ENCODE peak calls at places on chromosomes 12 and 14, in five cellular contexts. Q, U, V, D and M are unnamed samples.
A peak's percentile ranks its signal among the peaks of the same experiment; 100 is the strongest.

GRCh38 chr14:88463318-88463717 is 77.9 kb downstream of the SPATA7 start:
- DNase-seq in Q (peak; percentile 64), U (peak; percentile 22), V (peak; percentile 12), D (no peak), M (peak; percentile 32)

GRCh38 chr14:52596320-52596719 is 43.7 kb downstream of the GPR137C start:
- DNase-seq in Q (no peak), U (no peak), V (no peak), D (no peak), M (no peak)

GRCh38 chr12:123526542-123527080 is 6.9 kb downstream of the RILPL1 start:
- DNase-seq in Q (no peak), U (no peak), V (no peak), D (no peak), M (no peak)

GRCh38 chr12:7101694-7102131 is 7.3 kb downstream of the C1RL start:
- DNase-seq in Q (no peak), U (no peak), V (no peak), D (no peak), M (peak; percentile 77)

GRCh38 chr12:116525418-116526001 is 33.7 kb upstream of the MAP1LC3B2 start:
- DNase-seq in Q (peak; percentile 97), U (no peak), V (peak; percentile 80), D (peak; percentile 79), M (peak; percentile 95)

GRCh38 chr14:63192085-63192484 is 12.2 kb upstream of the RHOJ start:
- DNase-seq in Q (no peak), U (no peak), V (no peak), D (no peak), M (peak; percentile 8)

GRCh38 chr14:90140298-90140955 is 78.6 kb downstream of the KCNK13 start:
- DNase-seq in Q (peak; percentile 59), U (no peak), V (no peak), D (no peak), M (peak; percentile 3)

GRCh38 chr12:58530421-58531067 is 389.8 kb downstream of the LRIG3 start:
- DNase-seq in Q (peak; percentile 64), U (no peak), V (no peak), D (no peak), M (peak; percentile 89)

DNA sequence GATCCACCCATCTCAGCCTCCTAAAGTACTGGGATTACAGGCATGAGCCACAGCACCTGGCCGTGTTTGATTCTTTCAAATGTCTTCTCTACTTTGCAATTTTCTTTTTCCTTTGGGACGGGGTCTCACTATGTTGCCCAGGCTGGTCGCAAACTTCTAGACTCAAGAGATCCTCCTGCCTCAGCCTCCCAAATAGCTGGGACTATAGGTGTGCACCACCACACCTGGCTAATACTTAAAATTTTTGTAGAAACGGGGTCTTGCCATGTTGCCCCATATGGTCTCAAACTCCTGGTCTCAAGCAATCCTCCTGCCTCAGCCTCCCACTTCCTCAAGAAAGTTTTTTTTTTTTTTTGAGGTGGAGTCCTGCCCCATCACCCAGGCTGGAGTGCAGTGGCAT is 1.7 kb downstream of the GATC start:
- DNase-seq in Q (no peak), U (no peak), V (no peak), D (no peak), M (no peak)
- H3K4me3 ChIP-seq in Q (peak overlapping the region; percentile 77), U (peak overlapping the region; percentile 96), V (peak overlapping the region; percentile 95), D (no peak overlapping the region), M (no peak overlapping the region)

GRCh38 chr12:108635201-108635996 is 1.7 kb upstream of the SELPLG start:
- DNase-seq in Q (no peak), U (peak; percentile 98), V (no peak), D (no peak), M (no peak)
- TF ChIP-seq CTCF in Q (no peak), U (no peak), V (no peak), D (no peak), M (no peak)

DNA sequence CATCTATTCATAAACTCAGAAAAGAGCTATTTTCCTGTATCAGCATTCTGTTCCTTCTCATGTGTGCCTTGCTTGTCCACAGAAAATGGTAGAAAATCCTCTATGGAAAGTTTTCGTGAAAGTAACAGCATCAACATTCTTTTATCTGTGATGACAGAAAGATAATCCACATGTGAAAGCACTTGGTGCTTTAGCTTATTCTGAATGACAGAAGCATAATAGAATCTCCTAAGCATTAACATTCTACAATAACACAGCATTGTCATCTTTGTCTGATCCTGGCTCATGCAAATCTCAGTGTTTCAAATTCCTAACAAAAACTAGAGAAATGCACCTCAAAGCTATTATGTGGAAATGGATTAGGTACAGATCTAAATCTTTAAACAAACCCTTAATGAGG is 431.8 kb downstream of the ADAMTS20 start:
- DNase-seq in Q (no peak), U (no peak), V (no peak), D (no peak), M (no peak)
- H3K4me3 ChIP-seq in Q (no peak overlapping the region), U (no peak overlapping the region), V (no peak overlapping the region), D (no peak overlapping the region), M (no peak overlapping the region)

GRCh38 chr12:124675881-124676688 is 108.7 kb upstream of the NCOR2 start:
- DNase-seq in Q (no peak), U (no peak), V (no peak), D (no peak), M (peak; percentile 58)

GRCh38 chr12:124678421-124678893 is 111.0 kb upstream of the NCOR2 start:
- DNase-seq in Q (no peak), U (no peak), V (no peak), D (no peak), M (no peak)

GRCh38 chr12:124676725-124677462 is 109.5 kb upstream of the NCOR2 start:
- DNase-seq in Q (no peak), U (no peak), V (no peak), D (no peak), M (no peak)

GRCh38 chr12:124679047-124679446 is 111.6 kb upstream of the NCOR2 start:
- DNase-seq in Q (no peak), U (no peak), V (no peak), D (no peak), M (no peak)

GRCh38 chr12:124677552-124678356 is 110.3 kb upstream of the NCOR2 start:
- DNase-seq in Q (no peak), U (peak; percentile 29), V (no peak), D (no peak), M (no peak)
- TF ChIP-seq CTCF in Q (no peak), U (no peak), V (no peak), D (no peak), M (no peak)

GRCh38 chr12:62317017-62317416 is 56.8 kb downstream of the USP15 start:
- DNase-seq in Q (no peak), U (no peak), V (no peak), D (no peak), M (no peak)

GRCh38 chr12:62308201-62308600 is 48.0 kb downstream of the USP15 start:
- DNase-seq in Q (no peak), U (no peak), V (no peak), D (no peak), M (no peak)

GRCh38 chr12:62319058-62319457 is 58.9 kb downstream of the USP15 start:
- DNase-seq in Q (no peak), U (no peak), V (no peak), D (no peak), M (no peak)

GRCh38 chr12:62313727-62314380 is 53.6 kb downstream of the USP15 start:
- DNase-seq in Q (no peak), U (no peak), V (no peak), D (no peak), M (no peak)
- H3K4me3 ChIP-seq in Q (no peak overlapping the region), U (no peak overlapping the region), V (no peak overlapping the region), D (no peak overlapping the region), M (no peak overlapping the region)

DNA sequence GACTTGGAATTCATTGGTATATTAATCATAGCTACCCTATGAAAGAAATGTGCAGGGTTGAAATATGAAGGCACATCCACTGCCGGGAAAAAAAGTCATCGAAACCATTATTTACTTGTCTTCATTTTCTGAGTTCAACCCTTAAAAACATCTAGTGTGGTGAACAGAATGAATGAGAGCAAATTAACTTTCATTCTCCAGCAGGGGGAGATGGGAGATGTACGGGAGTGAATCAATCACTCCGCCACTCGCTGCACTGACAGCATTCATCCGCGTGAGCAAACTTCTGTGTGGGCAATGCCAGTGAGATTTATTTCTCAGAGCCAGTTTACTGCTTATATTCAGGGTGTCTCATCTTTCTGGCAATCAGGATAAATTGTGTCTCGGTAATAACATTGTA is 463.5 kb upstream of the MIS18BP1 start:
- DNase-seq in Q (peak; percentile 50), U (peak; percentile 1), V (no peak), D (no peak), M (peak; percentile 7)
- TF ChIP-seq CTCF in Q (peak; percentile 62), U (peak; percentile 27), V (no peak), D (no peak), M (peak; percentile 26)

DNA sequence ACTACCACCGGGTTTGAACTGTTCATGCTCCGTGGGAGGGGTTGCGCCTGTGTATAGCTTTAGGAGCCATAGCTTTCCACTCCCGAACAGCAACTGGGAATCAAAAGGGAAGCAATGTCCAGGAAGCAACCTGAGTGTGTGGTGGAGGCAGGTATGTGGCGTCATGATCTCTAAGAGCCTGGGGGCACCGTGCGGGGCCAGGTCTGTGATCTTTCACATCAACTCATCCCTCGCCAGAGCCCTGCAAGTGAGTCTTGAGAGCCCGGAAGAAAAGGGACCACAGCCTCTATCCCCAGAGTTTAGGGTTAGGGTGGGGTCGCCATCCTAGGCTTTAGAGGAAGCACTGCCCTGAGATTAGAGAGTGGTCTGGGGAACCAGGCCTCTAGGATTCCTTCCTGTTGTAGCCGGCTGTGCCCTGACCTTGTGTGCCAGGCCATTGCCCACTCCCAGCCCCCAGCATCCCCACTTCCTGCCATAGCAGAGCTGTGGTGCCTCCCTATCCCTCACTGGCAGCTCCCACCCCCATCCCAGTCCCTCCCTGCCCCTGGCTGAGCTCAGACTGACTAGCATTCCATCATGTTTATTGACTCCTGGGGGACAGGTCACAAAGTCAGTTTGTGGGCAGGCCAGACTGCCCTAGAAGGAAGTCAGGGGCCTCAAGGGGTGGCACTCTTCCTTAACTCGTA is 733 bp upstream of the ADCY4 start:
- DNase-seq in Q (no peak), U (no peak), V (no peak), D (no peak), M (no peak)
- H3K4me3 ChIP-seq in Q (no peak overlapping the region), U (no peak overlapping the region), V (no peak overlapping the region), D (no peak overlapping the region), M (no peak overlapping the region)

GRCh38 chr12:3117144-3117581 is 40.0 kb downstream of the TSPAN9 start:
- DNase-seq in Q (peak; percentile 37), U (no peak), V (no peak), D (peak; percentile 49), M (peak; percentile 88)
- TF ChIP-seq CTCF in Q (no peak), U (no peak), V (no peak), D (no peak), M (no peak)

DNA sequence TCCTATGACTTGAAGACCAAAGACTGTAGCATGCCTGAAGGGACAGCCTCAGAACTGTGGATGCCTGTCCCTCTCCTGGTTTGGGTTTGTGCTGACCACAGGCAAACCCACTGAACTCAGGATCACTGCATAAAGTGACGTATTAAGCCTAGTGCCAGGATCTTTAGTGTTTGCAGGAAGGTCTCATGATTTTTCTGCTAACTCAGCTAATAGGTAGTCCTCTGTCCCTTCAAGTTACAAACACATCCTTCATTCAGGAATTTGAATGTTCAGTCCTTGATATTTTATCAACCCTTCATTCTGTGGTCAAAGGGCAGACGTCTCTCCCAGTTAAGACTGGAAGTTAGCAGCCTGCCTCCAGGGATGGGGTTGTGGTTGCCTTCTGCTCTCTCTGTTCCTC is 10.3 kb upstream of the OAS3 start:
- DNase-seq in Q (no peak), U (no peak), V (no peak), D (no peak), M (no peak)
- H3K4me3 ChIP-seq in Q (no peak overlapping the region), U (no peak overlapping the region), V (no peak overlapping the region), D (no peak overlapping the region), M (no peak overlapping the region)

GRCh38 chr14:20247651-20248246 is 8.7 kb downstream of the OR11H4 start:
- DNase-seq in Q (peak; percentile 66), U (peak; percentile 31), V (peak; percentile 36), D (no peak), M (no peak)
- TF ChIP-seq CTCF in Q (peak; percentile 77), U (peak; percentile 76), V (no peak), D (no peak), M (no peak)